ENCODE peak calls at places on chromosomes 6 and 20, in six cellular contexts. Q is tibial nerve, D is tibial artery, M is right lobe of liver, I is lower lobe of right lung, H is upper lobe of left lung. N is an unnamed sample. For H3K36me3, the result is how much of the 10 kb centered on the place peaks cover.

GRCh38 chr6:139265512-139266190 is 26.1 kb downstream of the TXLNB start:
- DNase-seq in Q (no peak), I (no peak), D (no peak), H (no peak), M (no peak), N (no peak)

GRCh38 chr6:837380-837779 is 144.4 kb upstream of the EXOC2 start:
- DNase-seq in Q (no peak), D (no peak), M (no peak), I (no peak), H (no peak), N (no peak)

GRCh38 chr6:145042559-145042958 is 692.8 kb downstream of the EPM2A start:
- DNase-seq in M (no peak), H (no peak), D (no peak), I (no peak), Q (no peak), N (no peak)

GRCh38 chr6:56864171-56864616 is 90.7 kb upstream of the BEND6 start:
- DNase-seq in I (no peak), H (no peak), Q (no peak), M (no peak), D (no peak), N (no peak)

GRCh38 chr6:12182676-12183075 is 107.5 kb upstream of the EDN1 start:
- DNase-seq in Q (no peak), I (no peak), M (no peak), D (no peak), H (no peak), N (no peak)

GRCh38 chr20:43444107-43444506 is 13.6 kb upstream of the SRSF6 start:
- DNase-seq in Q (no peak), I (no peak), M (peak), D (no peak), H (no peak), N (no peak)

GRCh38 chr6:113486172-113486571 is 371.0 kb upstream of the MARCKS start:
- DNase-seq in Q (no peak), I (no peak), M (no peak), H (no peak), D (no peak), N (no peak)

GRCh38 chr6:84263557-84263956 is 36.1 kb upstream of the CEP162 start:
- DNase-seq in D (no peak), I (no peak), Q (no peak), H (no peak), M (no peak), N (no peak)

GRCh38 chr20:38471245-38471644 is 1.4 kb upstream of the RALGAPB start:
- DNase-seq in M (no peak), I (no peak), H (no peak), Q (no peak), D (no peak), N (no peak)

GRCh38 chr20:32972181-32973076 is 31.8 kb downstream of the SUN5 start:
- DNase-seq in D (no peak), Q (no peak), I (no peak), H (no peak), M (no peak), N (no peak)

GRCh38 chr6:42294759-42295158 is 77.1 kb upstream of the MRPS10 start:
- DNase-seq in M (no peak), D (no peak), H (no peak), Q (no peak), I (no peak), N (no peak)

GRCh38 chr6:117840541-117840983 is 66.5 kb upstream of the SLC35F1 start:
- DNase-seq in I (no peak), H (no peak), M (no peak), Q (no peak), D (no peak), N (no peak)

GRCh38 chr20:39778847-39779641 is 816.9 kb downstream of the DHX35 start:
- DNase-seq in Q (no peak), D (no peak), I (no peak), M (no peak), H (no peak), N (no peak)

GRCh38 chr6:5344038-5344437 is 82.7 kb downstream of the FARS2 start:
- DNase-seq in M (no peak), I (no peak), Q (no peak), D (no peak), H (no peak), N (no peak)

GRCh38 chr6:35220711-35221110 is 7.0 kb downstream of the SCUBE3 start:
- DNase-seq in M (no peak), H (no peak), I (no peak), D (no peak), Q (no peak), N (no peak)

GRCh38 chr6:147384029-147384428 is 124.5 kb upstream of the SAMD5 start:
- DNase-seq in M (no peak), H (no peak), D (no peak), I (no peak), Q (no peak), N (no peak)

GRCh38 chr6:52409499-52409898 is 10.6 kb upstream of the EFHC1 start:
- DNase-seq in I (no peak), M (no peak), D (no peak), H (no peak), Q (no peak), N (no peak)

GRCh38 chr20:21202284-21202683 is 76.4 kb downstream of the KIZ start:
- DNase-seq in Q (no peak), H (no peak), D (no peak), M (no peak), I (no peak), N (no peak)

GRCh38 chr6:158959552-158959951 is 40.5 kb downstream of the RSPH3 start:
- DNase-seq in H (no peak), M (no peak), D (no peak), Q (no peak), I (no peak), N (no peak)

GRCh38 chr20:49345538-49345937 is 67.7 kb upstream of the ZNFX1 start:
- DNase-seq in I (no peak), Q (no peak), M (no peak), H (no peak), D (peak), N (peak)

GRCh38 chr6:123564363-123564762 is 72.4 kb downstream of the TRDN start:
- DNase-seq in H (no peak), M (no peak), D (no peak), I (no peak), Q (no peak), N (no peak)

GRCh38 chr6:118283759-118284158 is 264.3 kb upstream of the PLN start:
- DNase-seq in H (no peak), Q (no peak), I (no peak), M (peak), D (peak), N (no peak)

GRCh38 chr6:14824835-14825223 is 421.0 kb upstream of the JARID2 start:
- DNase-seq in M (no peak), Q (no peak), I (no peak), H (no peak), D (no peak), N (no peak)

GRCh38 chr6:149834513-149835481 is 29.4 kb downstream of the LRP11 start:
- DNase-seq in I (no peak), H (no peak), M (no peak), Q (peak), D (peak), N (no peak)

GRCh38 chr6:27873101-27874030 is 38.8 kb downstream of the OR2B2 start:
- DNase-seq in Q (no peak), D (peak), I (peak), H (peak), M (no peak), N (no peak)

GRCh38 chr20:63596423-63596822 is 22.4 kb upstream of the HELZ2 start:
- DNase-seq in M (no peak), D (no peak), H (no peak), Q (no peak), I (no peak), N (no peak)

GRCh38 chr6:38146021-38146657 is 326.6 kb downstream of the ZFAND3 start:
- DNase-seq in D (no peak), I (no peak), M (no peak), Q (no peak), H (peak), N (no peak)

GRCh38 chr20:25071722-25072121 is 10.2 kb downstream of the VSX1 start:
- DNase-seq in Q (no peak), H (no peak), I (no peak), D (no peak), M (peak), N (peak)

GRCh38 chr6:111871725-111872520 is 1.3 kb downstream of the FYN start:
- DNase-seq in M (no peak), D (peak), I (no peak), H (peak), Q (no peak), N (no peak)

GRCh38 chr6:34358389-34358906 is 34.0 kb downstream of the NUDT3 start:
- DNase-seq in H (no peak), D (no peak), I (no peak), Q (no peak), M (no peak), N (no peak)

GRCh38 chr6:52328303-52328662 is 33.7 kb upstream of the PAQR8 start:
- DNase-seq in D (no peak), Q (no peak), H (no peak), M (no peak), I (no peak), N (no peak)

GRCh38 chr6:14231546-14232280 is 114.1 kb downstream of the CD83 start:
- DNase-seq in M (peak), I (no peak), Q (no peak), D (no peak), H (no peak), N (no peak)

GRCh38 chr6:3911130-3911529 is 62.0 kb downstream of the FAM50B start:
- DNase-seq in M (no peak), Q (no peak), H (no peak), D (no peak), I (no peak), N (no peak)

GRCh38 chr20:21396921-21397340 is 395 bp downstream of the NKX2-4 start:
- DNase-seq in M (no peak), D (no peak), I (no peak), Q (no peak), H (no peak), N (no peak)

GRCh38 chr6:166940643-166941068 is 15.7 kb downstream of the RNASET2 start:
- DNase-seq in I (no peak), D (no peak), M (no peak), H (no peak), Q (no peak), N (peak)

GRCh38 chr6:136086686-136087085 is 163.4 kb downstream of the MTFR2 start:
- DNase-seq in M (no peak), I (no peak), D (no peak), Q (no peak), H (no peak), N (no peak)

GRCh38 chr6:119350202-119351004 is 842 bp upstream of the MAN1A1 start:
- DNase-seq in D (peak), I (no peak), H (no peak), M (no peak), Q (no peak), N (no peak)

GRCh38 chr6:148999921-149000589 is 253.2 kb downstream of the UST start:
- DNase-seq in H (no peak), M (peak), Q (no peak), I (peak), D (peak), N (peak)

GRCh38 chr6:54802775-54803631 is 43.6 kb upstream of the FAM83B start:
- DNase-seq in Q (no peak), M (no peak), H (no peak), D (no peak), I (no peak), N (no peak)

DNA sequence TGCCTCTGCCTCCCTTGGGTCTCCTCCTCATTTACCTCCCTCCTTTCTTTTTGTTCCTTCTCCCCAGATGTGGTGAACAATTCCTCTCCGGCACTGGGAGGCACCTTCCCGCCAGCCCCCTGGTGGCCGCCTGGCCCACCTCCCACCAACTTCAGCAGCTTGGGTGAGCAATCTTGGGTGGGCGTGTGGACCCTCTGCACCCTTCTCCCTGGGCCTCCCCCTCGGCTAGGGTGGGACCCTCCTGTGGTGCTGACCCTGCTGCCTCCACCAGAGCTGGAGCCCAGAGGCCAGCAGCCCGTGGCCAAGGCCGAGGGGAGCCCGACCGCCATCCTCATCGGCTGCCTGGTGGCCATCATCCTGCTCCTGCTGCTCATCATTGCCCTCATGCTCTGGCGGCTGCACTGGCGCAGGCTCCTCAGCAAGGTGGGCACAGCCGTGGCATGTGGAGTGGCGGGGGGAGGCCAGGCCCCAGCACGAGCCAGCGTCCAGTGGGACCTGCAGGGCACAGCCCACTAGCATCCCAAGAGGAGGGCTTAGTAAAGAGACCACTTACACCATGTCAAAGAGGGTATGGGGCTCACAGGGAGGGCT is 8.8 kb downstream of the DDR1 start:
- DNase-seq in M (no peak), I (no peak), Q (no peak), D (no peak), H (peak), N (no peak)
- H3K36me3 ChIP-seq in M (under half), I (half or more), Q (under half), D (half or more), H (under half), N (under half)

GRCh38 chr20:53698321-53698978 is 104.8 kb upstream of the ZNF217 start:
- DNase-seq in I (no peak), H (no peak), M (no peak), Q (no peak), D (no peak), N (no peak)

GRCh38 chr20:53693265-53693871 is 99.7 kb upstream of the ZNF217 start:
- DNase-seq in D (no peak), Q (no peak), M (no peak), I (no peak), H (no peak), N (no peak)

GRCh38 chr20:53695797-53696527 is 102.3 kb upstream of the ZNF217 start:
- DNase-seq in M (no peak), H (no peak), D (no peak), Q (no peak), I (no peak), N (no peak)

GRCh38 chr20:53702617-53703016 is 109.0 kb upstream of the ZNF217 start:
- DNase-seq in D (no peak), H (no peak), Q (no peak), M (no peak), I (no peak), N (no peak)

GRCh38 chr20:53699085-53699717 is 105.6 kb upstream of the ZNF217 start:
- DNase-seq in M (no peak), Q (no peak), H (no peak), I (no peak), D (no peak), N (no peak)
- H3K4me3 ChIP-seq in M (no peak), Q (no peak), H (no peak), I (no peak), D (no peak), N (no peak)

GRCh38 chr6:156961282-156961892 is 184.2 kb downstream of the ARID1B start:
- DNase-seq in D (no peak), I (no peak), Q (no peak), M (no peak), H (no peak), N (no peak)
- TF ChIP-seq CTCF in D (no peak), I (no peak), Q (no peak), M (no peak), H (no peak), N (no peak)

DNA sequence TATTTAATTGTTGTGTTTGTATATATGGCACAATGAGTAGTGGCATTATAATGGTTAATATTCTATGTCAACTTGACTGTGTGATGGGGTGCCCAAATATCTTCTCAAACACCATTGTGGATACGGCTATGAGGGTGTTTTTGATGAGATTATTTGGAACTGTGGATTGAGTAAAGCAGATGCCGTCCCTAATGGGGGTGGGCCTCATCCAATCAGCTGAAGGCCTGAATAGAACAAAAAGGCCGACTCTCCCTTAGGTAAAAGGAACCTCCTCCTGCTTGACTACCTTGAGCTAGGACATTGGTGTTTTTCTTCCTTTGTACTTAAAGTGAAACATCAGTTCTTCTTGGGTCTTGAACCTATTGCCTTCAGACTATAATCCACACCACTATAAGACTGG is 207.8 kb downstream of the WDR27 start:
- DNase-seq in M (no peak), D (no peak), H (no peak), Q (no peak), I (no peak), N (no peak)
- H3K36me3 ChIP-seq in M (under half), D (under half), H (under half), Q (under half), I (under half), N (under half)